ENCODE peak calls at places on chromosomes 5 and 9, in nine cellular contexts. M, X, B, Q, L, A, V, J and R are unnamed samples.

GRCh38 chr9:134858051-134858841 is 22.4 kb upstream of the FCN2 start:
- DNase-seq in M (no peak), X (peak), B (no peak), Q (no peak), L (no peak), A (peak), V (no peak), J (peak), R (no peak)

GRCh38 chr5:61933787-61934626 is 372.0 kb upstream of the KIF2A start:
- DNase-seq in M (no peak), X (peak), B (no peak), Q (peak), L (peak), A (peak), V (no peak), J (peak), R (peak)

GRCh38 chr5:176529116-176529823 is 7.9 kb downstream of the RNF44 start:
- DNase-seq in M (no peak), X (peak), B (no peak), Q (no peak), L (no peak), A (no peak), V (no peak), J (no peak), R (no peak)

GRCh38 chr5:95777441-95777840 is 45.1 kb downstream of the GLRX start:
- DNase-seq in M (no peak), X (no peak), B (no peak), Q (no peak), L (no peak), A (no peak), V (no peak), J (no peak), R (no peak)

GRCh38 chr5:179824745-179825112 is 4.0 kb downstream of the SQSTM1 start:
- DNase-seq in M (no peak), X (no peak), B (no peak), Q (no peak), L (no peak), A (no peak), V (no peak), J (no peak), R (no peak)

GRCh38 chr5:134610715-134611114 is 21.9 kb downstream of the SAR1B start:
- DNase-seq in M (no peak), X (no peak), B (no peak), Q (no peak), L (no peak), A (no peak), V (no peak), J (no peak), R (no peak)

GRCh38 chr5:33102551-33102950 is 338.2 kb upstream of the TARS1 start:
- DNase-seq in M (no peak), X (no peak), B (no peak), Q (no peak), L (no peak), A (no peak), V (no peak), J (no peak), R (no peak)

GRCh38 chr5:96725257-96725656 is 63.1 kb downstream of the CAST start:
- DNase-seq in M (no peak), X (no peak), B (no peak), Q (no peak), L (no peak), A (no peak), V (no peak), J (no peak), R (no peak)

GRCh38 chr9:33165263-33166151 is 1.6 kb downstream of the B4GALT1 start:
- DNase-seq in M (no peak), X (peak), B (no peak), Q (no peak), L (no peak), A (peak), V (peak), J (peak), R (peak)

GRCh38 chr5:130135506-130135905 is 231.2 kb downstream of the CHSY3 start:
- DNase-seq in M (no peak), X (no peak), B (no peak), Q (no peak), L (no peak), A (peak), V (no peak), J (no peak), R (no peak)

GRCh38 chr5:71533614-71534013 is 53.5 kb upstream of the MCCC2 start:
- DNase-seq in M (no peak), X (peak), B (no peak), Q (no peak), L (no peak), A (peak), V (no peak), J (peak), R (peak)

GRCh38 chr5:31106742-31107546 is 86.5 kb upstream of the CDH6 start:
- DNase-seq in M (no peak), X (no peak), B (no peak), Q (no peak), L (no peak), A (no peak), V (no peak), J (no peak), R (no peak)

GRCh38 chr9:16207161-16207560 is 654.3 kb downstream of the CCDC171 start:
- DNase-seq in M (peak), X (peak), B (no peak), Q (no peak), L (no peak), A (no peak), V (no peak), J (peak), R (peak)

GRCh38 chr5:1759378-1759970 is 40.2 kb downstream of the MRPL36 start:
- DNase-seq in M (no peak), X (no peak), B (no peak), Q (no peak), L (no peak), A (no peak), V (no peak), J (no peak), R (no peak)

GRCh38 chr5:8851101-8851500 is 694.8 kb downstream of the SEMA5A start:
- DNase-seq in M (no peak), X (no peak), B (no peak), Q (no peak), L (no peak), A (peak), V (no peak), J (no peak), R (no peak)

GRCh38 chr9:32395483-32396216 is 11.2 kb downstream of the ACO1 start:
- DNase-seq in M (peak), X (no peak), B (no peak), Q (no peak), L (no peak), A (peak), V (no peak), J (peak), R (peak)

GRCh38 chr5:35877655-35878054 is 21.0 kb downstream of the IL7R start:
- DNase-seq in M (no peak), X (no peak), B (no peak), Q (no peak), L (no peak), A (no peak), V (no peak), J (no peak), R (no peak)

GRCh38 chr9:123654647-123655637 is 275.0 kb downstream of the DENND1A start:
- DNase-seq in M (no peak), X (no peak), B (no peak), Q (no peak), L (no peak), A (no peak), V (no peak), J (no peak), R (no peak)